ENCODE peak calls at places on chromosomes 6 and 20, in six cellular contexts. One of them, this sample, is unnamed.

GRCh38 chr20:17622851-17623508 is 53.1 kb downstream of the DSTN start:
- DNase-seq in NCI-H1105 treated with DMSO at 0.1 percent for 48 hours: no peak
- DNase-seq in SIG-M5: no peak
- DNase-seq in activated gamma-delta T cell treated with Interleukin-2 at 50 U/mL for 16 hours: peak
- DNase-seq in coronary artery: peak
- DNase-seq in CD8-positive, alpha-beta T cell: no peak
- DNase-seq in this sample: no peak

GRCh38 chr20:29497261-29497671 is 1760.2 kb upstream of the DEFB115 start:
- DNase-seq in NCI-H1105 treated with DMSO at 0.1 percent for 48 hours: peak
- DNase-seq in SIG-M5: no peak
- DNase-seq in activated gamma-delta T cell treated with Interleukin-2 at 50 U/mL for 16 hours: no peak
- DNase-seq in coronary artery: no peak
- DNase-seq in CD8-positive, alpha-beta T cell: peak
- DNase-seq in this sample: no peak

GRCh38 chr20:4507288-4507719 is 214.4 kb upstream of the PRND start:
- DNase-seq in NCI-H1105 treated with DMSO at 0.1 percent for 48 hours: no peak
- DNase-seq in SIG-M5: no peak
- DNase-seq in activated gamma-delta T cell treated with Interleukin-2 at 50 U/mL for 16 hours: no peak
- DNase-seq in coronary artery: no peak
- DNase-seq in CD8-positive, alpha-beta T cell: no peak
- DNase-seq in this sample: no peak

GRCh38 chr6:389143-389542 is 2.4 kb upstream of the IRF4 start:
- DNase-seq in NCI-H1105 treated with DMSO at 0.1 percent for 48 hours: no peak
- DNase-seq in SIG-M5: no peak
- DNase-seq in activated gamma-delta T cell treated with Interleukin-2 at 50 U/mL for 16 hours: no peak
- DNase-seq in coronary artery: no peak
- DNase-seq in CD8-positive, alpha-beta T cell: no peak
- DNase-seq in this sample: no peak

GRCh38 chr6:48078092-48078491 is 32.9 kb downstream of the PTCHD4 start:
- DNase-seq in NCI-H1105 treated with DMSO at 0.1 percent for 48 hours: no peak
- DNase-seq in SIG-M5: no peak
- DNase-seq in activated gamma-delta T cell treated with Interleukin-2 at 50 U/mL for 16 hours: no peak
- DNase-seq in coronary artery: no peak
- DNase-seq in CD8-positive, alpha-beta T cell: no peak
- DNase-seq in this sample: no peak

GRCh38 chr20:9160760-9161159 is 91.9 kb downstream of the PLCB4 start:
- DNase-seq in NCI-H1105 treated with DMSO at 0.1 percent for 48 hours: no peak
- DNase-seq in SIG-M5: no peak
- DNase-seq in activated gamma-delta T cell treated with Interleukin-2 at 50 U/mL for 16 hours: no peak
- DNase-seq in coronary artery: no peak
- DNase-seq in CD8-positive, alpha-beta T cell: no peak
- DNase-seq in this sample: no peak

GRCh38 chr6:35419431-35419830 is 32.7 kb upstream of the FANCE start:
- DNase-seq in NCI-H1105 treated with DMSO at 0.1 percent for 48 hours: no peak
- DNase-seq in SIG-M5: no peak
- DNase-seq in activated gamma-delta T cell treated with Interleukin-2 at 50 U/mL for 16 hours: peak
- DNase-seq in coronary artery: no peak
- DNase-seq in CD8-positive, alpha-beta T cell: peak
- DNase-seq in this sample: peak

GRCh38 chr20:43658068-43658722 is 8.7 kb upstream of the MYBL2 start:
- DNase-seq in NCI-H1105 treated with DMSO at 0.1 percent for 48 hours: no peak
- DNase-seq in SIG-M5: no peak
- DNase-seq in activated gamma-delta T cell treated with Interleukin-2 at 50 U/mL for 16 hours: no peak
- DNase-seq in coronary artery: no peak
- DNase-seq in CD8-positive, alpha-beta T cell: no peak
- DNase-seq in this sample: no peak

GRCh38 chr20:62643521-62644043 is 1.3 kb downstream of the SLCO4A1 start:
- DNase-seq in NCI-H1105 treated with DMSO at 0.1 percent for 48 hours: no peak
- DNase-seq in SIG-M5: no peak
- DNase-seq in activated gamma-delta T cell treated with Interleukin-2 at 50 U/mL for 16 hours: no peak
- DNase-seq in coronary artery: no peak
- DNase-seq in CD8-positive, alpha-beta T cell: no peak
- DNase-seq in this sample: no peak

GRCh38 chr6:153644000-153644399 is 395.0 kb upstream of the OPRM1 start:
- DNase-seq in NCI-H1105 treated with DMSO at 0.1 percent for 48 hours: no peak
- DNase-seq in SIG-M5: no peak
- DNase-seq in activated gamma-delta T cell treated with Interleukin-2 at 50 U/mL for 16 hours: no peak
- DNase-seq in coronary artery: no peak
- DNase-seq in CD8-positive, alpha-beta T cell: no peak
- DNase-seq in this sample: no peak

GRCh38 chr6:79230149-79230548 is 4.3 kb downstream of the HMGN3 start:
- DNase-seq in NCI-H1105 treated with DMSO at 0.1 percent for 48 hours: no peak
- DNase-seq in SIG-M5: no peak
- DNase-seq in activated gamma-delta T cell treated with Interleukin-2 at 50 U/mL for 16 hours: no peak
- DNase-seq in coronary artery: no peak
- DNase-seq in CD8-positive, alpha-beta T cell: no peak
- DNase-seq in this sample: no peak

GRCh38 chr20:63124092-63124781 is 91.7 kb downstream of the YTHDF1 start:
- DNase-seq in NCI-H1105 treated with DMSO at 0.1 percent for 48 hours: no peak
- DNase-seq in SIG-M5: no peak
- DNase-seq in activated gamma-delta T cell treated with Interleukin-2 at 50 U/mL for 16 hours: peak
- DNase-seq in coronary artery: no peak
- DNase-seq in CD8-positive, alpha-beta T cell: no peak
- DNase-seq in this sample: no peak

GRCh38 chr6:53741417-53741816 is 53.4 kb upstream of the LRRC1 start:
- DNase-seq in NCI-H1105 treated with DMSO at 0.1 percent for 48 hours: no peak
- DNase-seq in SIG-M5: no peak
- DNase-seq in activated gamma-delta T cell treated with Interleukin-2 at 50 U/mL for 16 hours: no peak
- DNase-seq in coronary artery: no peak
- DNase-seq in CD8-positive, alpha-beta T cell: no peak
- DNase-seq in this sample: no peak